ENCODE peak calls at places on chromosomes 12 and 14, in six cellular contexts. B, H, O, W, V and K are unnamed samples.

GRCh38 chr12:93292731-93293566 is 84.8 kb upstream of the NUDT4 start:
- DNase-seq in B (peak), H (no peak), O (no peak), W (no peak), V (no peak), K (no peak)

GRCh38 chr12:120056739-120057138 is 59.8 kb downstream of the RAB35 start:
- DNase-seq in B (no peak), H (no peak), O (no peak), W (no peak), V (no peak), K (no peak)

GRCh38 chr12:95739561-95740313 is 50.8 kb downstream of the NTN4 start:
- DNase-seq in B (no peak), H (peak), O (no peak), W (no peak), V (no peak), K (no peak)

GRCh38 chr12:3076730-3077571 is at the start of gene TSPAN9:
- DNase-seq in B (peak), H (peak), O (peak), W (peak), V (peak), K (peak)

GRCh38 chr14:102516531-102517411 is 7.2 kb upstream of the ANKRD9 start:
- DNase-seq in B (no peak), H (no peak), O (peak), W (peak), V (peak), K (peak)

GRCh38 chr14:99242816-99243795 is 28.9 kb downstream of the BCL11B start:
- DNase-seq in B (no peak), H (no peak), O (no peak), W (no peak), V (no peak), K (no peak)

GRCh38 chr14:95361373-95362179 is 41.9 kb upstream of the CLMN start:
- DNase-seq in B (no peak), H (no peak), O (no peak), W (peak), V (peak), K (no peak)

GRCh38 chr14:62897057-62897456 is 148.2 kb downstream of the KCNH5 start:
- DNase-seq in B (no peak), H (no peak), O (no peak), W (no peak), V (no peak), K (no peak)

GRCh38 chr14:99122521-99123125 is 149.4 kb downstream of the BCL11B start:
- DNase-seq in B (no peak), H (no peak), O (no peak), W (no peak), V (peak), K (no peak)

GRCh38 chr12:79685068-79685467 is 5.7 kb downstream of the PAWR start:
- DNase-seq in B (peak), H (no peak), O (no peak), W (no peak), V (no peak), K (no peak)

GRCh38 chr14:41825622-41826021 is 218.9 kb downstream of the LRFN5 start:
- DNase-seq in B (no peak), H (no peak), O (no peak), W (no peak), V (no peak), K (no peak)

GRCh38 chr14:41824441-41824840 is 217.8 kb downstream of the LRFN5 start:
- DNase-seq in B (no peak), H (no peak), O (no peak), W (no peak), V (no peak), K (no peak)
- TF ChIP-seq CTCF in B (peak), H (no peak), O (no peak), W (peak), V (no peak), K (peak)

GRCh38 chr12:112894128-112894527 is 12.6 kb upstream of the OAS1 start:
- DNase-seq in B (no peak), H (no peak), O (no peak), W (no peak), V (no peak), K (no peak)
- TF ChIP-seq CTCF in B (no peak), H (no peak), O (no peak), W (no peak), V (no peak), K (no peak)

GRCh38 chr14:77023001-77023996 is 5.2 kb downstream of the IRF2BPL start:
- DNase-seq in B (peak), H (no peak), O (peak), W (peak), V (no peak), K (peak)
- TF ChIP-seq CTCF in B (peak), H (no peak), O (peak), W (no peak), V (no peak), K (peak)

GRCh38 chr12:59843260-59843843 is 247.5 kb downstream of the SLC16A7 start:
- DNase-seq in B (no peak), H (no peak), O (no peak), W (no peak), V (no peak), K (no peak)
- TF ChIP-seq CTCF in B (no peak), H (no peak), O (no peak), W (no peak), V (no peak), K (no peak)

DNA sequence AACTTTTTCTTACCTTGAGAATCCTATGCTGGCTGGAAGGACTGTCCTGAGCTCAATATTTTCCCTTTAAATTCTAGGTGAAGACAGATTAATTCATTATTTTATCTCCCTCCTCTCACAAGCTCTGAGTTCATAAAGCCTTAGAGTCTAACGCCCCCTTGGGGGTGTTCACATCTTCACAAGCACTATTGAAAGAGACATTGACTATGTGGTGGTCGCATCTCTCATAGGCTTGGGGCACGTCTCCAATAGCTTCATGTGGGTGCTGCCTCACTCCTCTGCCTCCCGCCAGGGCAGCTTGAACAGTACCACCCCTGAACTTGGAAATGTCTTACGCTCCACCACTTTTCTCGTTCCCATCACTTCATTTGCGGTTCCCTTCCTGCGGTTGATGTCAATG is 106.2 kb downstream of the UNC79 start:
- DNase-seq in B (no peak), H (no peak), O (peak), W (no peak), V (no peak), K (no peak)
- TF ChIP-seq CTCF in B (no peak), H (no peak), O (no peak), W (no peak), V (no peak), K (peak)

GRCh38 chr14:67559639-67560038 is 26.5 kb downstream of the PLEKHH1 start:
- DNase-seq in B (no peak), H (no peak), O (no peak), W (no peak), V (no peak), K (no peak)
- TF ChIP-seq CTCF in B (no peak), H (no peak), O (no peak), W (no peak), V (no peak), K (no peak)

DNA sequence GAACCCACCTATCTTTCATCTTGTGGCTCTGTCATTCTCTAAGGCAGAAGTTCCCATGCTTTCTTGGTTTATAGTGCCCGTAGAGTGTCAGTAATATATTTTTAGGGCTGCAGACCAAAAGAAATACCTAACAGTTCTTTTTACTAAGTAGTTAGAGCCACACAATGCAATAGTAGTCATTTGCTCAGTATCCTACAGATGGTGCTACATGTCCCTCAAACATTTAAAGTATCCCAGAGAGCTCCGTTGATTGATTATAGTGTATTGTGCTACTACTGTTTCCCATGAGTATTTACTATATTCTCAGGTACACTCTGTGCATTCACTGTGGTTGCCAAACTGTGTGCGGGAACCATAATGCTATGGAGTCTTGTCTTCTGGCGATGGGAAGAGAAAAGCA is 4.7 kb upstream of the PLBD1 start:
- DNase-seq in B (no peak), H (no peak), O (no peak), W (no peak), V (no peak), K (no peak)
- TF ChIP-seq CTCF in B (no peak), H (no peak), O (no peak), W (no peak), V (no peak), K (peak)

GRCh38 chr12:42299392-42300308 is 26.2 kb downstream of the ZCRB1 start:
- DNase-seq in B (peak), H (no peak), O (no peak), W (no peak), V (no peak), K (no peak)

GRCh38 chr12:42291680-42292079 is 34.2 kb downstream of the ZCRB1 start:
- DNase-seq in B (no peak), H (no peak), O (no peak), W (no peak), V (no peak), K (no peak)

GRCh38 chr12:42298887-42299286 is 27.0 kb downstream of the ZCRB1 start:
- DNase-seq in B (no peak), H (no peak), O (no peak), W (no peak), V (no peak), K (no peak)

GRCh38 chr12:42296503-42297109 is 29.3 kb downstream of the ZCRB1 start:
- DNase-seq in B (no peak), H (no peak), O (no peak), W (no peak), V (no peak), K (no peak)
- TF ChIP-seq CTCF in B (peak), H (no peak), O (peak), W (peak), V (peak), K (peak)

DNA sequence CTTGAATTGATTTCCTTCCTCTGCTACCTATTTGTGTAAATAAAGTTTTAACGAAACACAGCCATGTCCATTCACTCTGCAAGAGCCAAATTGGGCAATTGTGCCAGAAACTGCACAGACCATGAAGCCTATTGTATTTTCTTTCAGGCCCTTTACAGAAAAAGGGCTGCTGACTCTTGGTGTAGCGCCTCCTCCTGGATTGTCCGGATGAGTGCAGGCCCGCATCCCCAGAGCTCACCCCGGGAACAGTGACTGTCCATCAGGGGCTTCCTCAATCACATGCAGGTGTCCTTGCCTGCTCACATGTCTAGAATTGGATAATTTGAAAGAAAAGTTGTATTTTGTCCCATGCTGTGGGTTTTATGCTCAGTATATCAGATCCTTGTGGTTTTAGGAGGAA is 1282.2 kb downstream of the AACS start:
- DNase-seq in B (no peak), H (no peak), O (no peak), W (no peak), V (no peak), K (no peak)
- TF ChIP-seq CTCF in B (no peak), H (no peak), O (no peak), W (no peak), V (peak), K (peak)

GRCh38 chr12:55955344-55955743 is 10.5 kb downstream of the PMEL start:
- DNase-seq in B (no peak), H (no peak), O (no peak), W (no peak), V (no peak), K (no peak)
- TF ChIP-seq CTCF in B (no peak), H (no peak), O (no peak), W (no peak), V (no peak), K (no peak)